ENCODE peak calls at places on chromosome X, in five cellular contexts. One of them, this sample, is unnamed.
A peak's percentile ranks its signal among the peaks of the same experiment; 100 is the strongest.

GRCh38 chrX:136586386-136586785 is 54.4 kb downstream of the VGLL1 start:
- DNase-seq in hypothalamus: no peak
- DNase-seq in CD8-positive, alpha-beta T cell: peak; percentile 19
- DNase-seq in M059J: peak; percentile 51
- DNase-seq in stimulated activated effector memory CD8-positive, alpha-beta T cell treated with anti-CD3 and anti-CD28 coated beads, Interleukin-12 subunit alpha, Interleukin-12 subunit beta, amount 100 ng/mL, for 72 hours: no peak
- DNase-seq in this sample: peak; percentile 4

GRCh38 chrX:15056044-15056443 is 182.8 kb downstream of the MOSPD2 start:
- DNase-seq in stimulated activated effector memory CD8-positive, alpha-beta T cell treated with anti-CD3 and anti-CD28 coated beads, Interleukin-12 subunit alpha, Interleukin-12 subunit beta, amount 100 ng/mL, for 72 hours: no peak
- DNase-seq in hypothalamus: no peak
- DNase-seq in M059J: peak; percentile 34
- DNase-seq in CD8-positive, alpha-beta T cell: no peak
- DNase-seq in this sample: no peak

GRCh38 chrX:22365460-22365859 is 92.7 kb downstream of the CBLL2 start:
- DNase-seq in stimulated activated effector memory CD8-positive, alpha-beta T cell treated with anti-CD3 and anti-CD28 coated beads, Interleukin-12 subunit alpha, Interleukin-12 subunit beta, amount 100 ng/mL, for 72 hours: no peak
- DNase-seq in M059J: peak; percentile 92
- DNase-seq in CD8-positive, alpha-beta T cell: no peak
- DNase-seq in hypothalamus: no peak
- DNase-seq in this sample: no peak

GRCh38 chrX:55480390-55481062 is 9.1 kb downstream of the USP51 start:
- DNase-seq in hypothalamus: no peak
- DNase-seq in M059J: no peak
- DNase-seq in stimulated activated effector memory CD8-positive, alpha-beta T cell treated with anti-CD3 and anti-CD28 coated beads, Interleukin-12 subunit alpha, Interleukin-12 subunit beta, amount 100 ng/mL, for 72 hours: no peak
- DNase-seq in CD8-positive, alpha-beta T cell: no peak
- DNase-seq in this sample: no peak

GRCh38 chrX:22090181-22090580 is 58.1 kb downstream of the PHEX start:
- DNase-seq in CD8-positive, alpha-beta T cell: no peak
- DNase-seq in hypothalamus: no peak
- DNase-seq in M059J: no peak
- DNase-seq in stimulated activated effector memory CD8-positive, alpha-beta T cell treated with anti-CD3 and anti-CD28 coated beads, Interleukin-12 subunit alpha, Interleukin-12 subunit beta, amount 100 ng/mL, for 72 hours: no peak
- DNase-seq in this sample: no peak

GRCh38 chrX:22594771-22595170 is 322.1 kb downstream of the CBLL2 start:
- DNase-seq in M059J: no peak
- DNase-seq in hypothalamus: no peak
- DNase-seq in CD8-positive, alpha-beta T cell: no peak
- DNase-seq in stimulated activated effector memory CD8-positive, alpha-beta T cell treated with anti-CD3 and anti-CD28 coated beads, Interleukin-12 subunit alpha, Interleukin-12 subunit beta, amount 100 ng/mL, for 72 hours: no peak
- DNase-seq in this sample: no peak

GRCh38 chrX:78886550-78886949 is 58.6 kb upstream of the P2RY10 start:
- DNase-seq in stimulated activated effector memory CD8-positive, alpha-beta T cell treated with anti-CD3 and anti-CD28 coated beads, Interleukin-12 subunit alpha, Interleukin-12 subunit beta, amount 100 ng/mL, for 72 hours: no peak
- DNase-seq in M059J: peak; percentile 34
- DNase-seq in CD8-positive, alpha-beta T cell: no peak
- DNase-seq in hypothalamus: no peak
- DNase-seq in this sample: no peak

GRCh38 chrX:274904-275475 is 6.2 kb upstream of the PLCXD1 start:
- DNase-seq in CD8-positive, alpha-beta T cell: no peak
- DNase-seq in M059J: no peak
- DNase-seq in hypothalamus: no peak
- DNase-seq in stimulated activated effector memory CD8-positive, alpha-beta T cell treated with anti-CD3 and anti-CD28 coated beads, Interleukin-12 subunit alpha, Interleukin-12 subunit beta, amount 100 ng/mL, for 72 hours: no peak
- DNase-seq in this sample: no peak

GRCh38 chrX:40773809-40774208 is 38.5 kb upstream of the MED14 start:
- DNase-seq in stimulated activated effector memory CD8-positive, alpha-beta T cell treated with anti-CD3 and anti-CD28 coated beads, Interleukin-12 subunit alpha, Interleukin-12 subunit beta, amount 100 ng/mL, for 72 hours: no peak
- DNase-seq in CD8-positive, alpha-beta T cell: no peak
- DNase-seq in M059J: peak; percentile 84
- DNase-seq in hypothalamus: no peak
- DNase-seq in this sample: no peak

GRCh38 chrX:118884552-118885138 is 61.0 kb downstream of the ZCCHC12 start:
- DNase-seq in hypothalamus: no peak
- DNase-seq in stimulated activated effector memory CD8-positive, alpha-beta T cell treated with anti-CD3 and anti-CD28 coated beads, Interleukin-12 subunit alpha, Interleukin-12 subunit beta, amount 100 ng/mL, for 72 hours: no peak
- DNase-seq in CD8-positive, alpha-beta T cell: no peak
- DNase-seq in M059J: peak; percentile 92
- DNase-seq in this sample: no peak

GRCh38 chrX:71199252-71199651 is 23.8 kb upstream of the GJB1 start:
- DNase-seq in M059J: no peak
- DNase-seq in hypothalamus: no peak
- DNase-seq in CD8-positive, alpha-beta T cell: no peak
- DNase-seq in stimulated activated effector memory CD8-positive, alpha-beta T cell treated with anti-CD3 and anti-CD28 coated beads, Interleukin-12 subunit alpha, Interleukin-12 subunit beta, amount 100 ng/mL, for 72 hours: no peak
- DNase-seq in this sample: no peak

GRCh38 chrX:2848806-2849420 is 20.2 kb downstream of the GYG2 start:
- DNase-seq in CD8-positive, alpha-beta T cell: no peak
- DNase-seq in stimulated activated effector memory CD8-positive, alpha-beta T cell treated with anti-CD3 and anti-CD28 coated beads, Interleukin-12 subunit alpha, Interleukin-12 subunit beta, amount 100 ng/mL, for 72 hours: no peak
- DNase-seq in M059J: peak; percentile 74
- DNase-seq in hypothalamus: no peak
- DNase-seq in this sample: no peak

GRCh38 chrX:100600340-100600739 is 15.6 kb downstream of the TNMD start:
- DNase-seq in M059J: no peak
- DNase-seq in stimulated activated effector memory CD8-positive, alpha-beta T cell treated with anti-CD3 and anti-CD28 coated beads, Interleukin-12 subunit alpha, Interleukin-12 subunit beta, amount 100 ng/mL, for 72 hours: no peak
- DNase-seq in CD8-positive, alpha-beta T cell: no peak
- DNase-seq in hypothalamus: no peak
- DNase-seq in this sample: no peak

GRCh38 chrX:17597836-17598434 is 139.4 kb upstream of the SCML1 start:
- DNase-seq in stimulated activated effector memory CD8-positive, alpha-beta T cell treated with anti-CD3 and anti-CD28 coated beads, Interleukin-12 subunit alpha, Interleukin-12 subunit beta, amount 100 ng/mL, for 72 hours: no peak
- DNase-seq in CD8-positive, alpha-beta T cell: no peak
- DNase-seq in hypothalamus: no peak
- DNase-seq in M059J: peak; percentile 60
- DNase-seq in this sample: no peak

GRCh38 chrX:13894888-13895564 is 78.1 kb upstream of the GPM6B start:
- DNase-seq in hypothalamus: no peak
- DNase-seq in CD8-positive, alpha-beta T cell: no peak
- DNase-seq in stimulated activated effector memory CD8-positive, alpha-beta T cell treated with anti-CD3 and anti-CD28 coated beads, Interleukin-12 subunit alpha, Interleukin-12 subunit beta, amount 100 ng/mL, for 72 hours: no peak
- DNase-seq in M059J: no peak
- DNase-seq in this sample: no peak

GRCh38 chrX:27186671-27187070 is 276.5 kb downstream of the PPP4R3C start:
- DNase-seq in M059J: peak; percentile 28
- DNase-seq in CD8-positive, alpha-beta T cell: no peak
- DNase-seq in stimulated activated effector memory CD8-positive, alpha-beta T cell treated with anti-CD3 and anti-CD28 coated beads, Interleukin-12 subunit alpha, Interleukin-12 subunit beta, amount 100 ng/mL, for 72 hours: peak; percentile 36
- DNase-seq in hypothalamus: no peak
- DNase-seq in this sample: peak; percentile 2

GRCh38 chrX:17629519-17629918 is 107.8 kb upstream of the SCML1 start:
- DNase-seq in CD8-positive, alpha-beta T cell: no peak
- DNase-seq in M059J: peak; percentile 21
- DNase-seq in stimulated activated effector memory CD8-positive, alpha-beta T cell treated with anti-CD3 and anti-CD28 coated beads, Interleukin-12 subunit alpha, Interleukin-12 subunit beta, amount 100 ng/mL, for 72 hours: no peak
- DNase-seq in hypothalamus: no peak
- DNase-seq in this sample: no peak

GRCh38 chrX:71058116-71058515 is 10.0 kb downstream of the SNX12 start:
- DNase-seq in stimulated activated effector memory CD8-positive, alpha-beta T cell treated with anti-CD3 and anti-CD28 coated beads, Interleukin-12 subunit alpha, Interleukin-12 subunit beta, amount 100 ng/mL, for 72 hours: no peak
- DNase-seq in M059J: no peak
- DNase-seq in hypothalamus: no peak
- DNase-seq in CD8-positive, alpha-beta T cell: no peak
- DNase-seq in this sample: no peak

GRCh38 chrX:53265771-53266170 is 15.6 kb downstream of the IQSEC2 start:
- DNase-seq in CD8-positive, alpha-beta T cell: no peak
- DNase-seq in stimulated activated effector memory CD8-positive, alpha-beta T cell treated with anti-CD3 and anti-CD28 coated beads, Interleukin-12 subunit alpha, Interleukin-12 subunit beta, amount 100 ng/mL, for 72 hours: no peak
- DNase-seq in hypothalamus: no peak
- DNase-seq in M059J: peak; percentile 56
- DNase-seq in this sample: no peak

GRCh38 chrX:53930513-53931380 is 113.5 kb downstream of the PHF8 start:
- DNase-seq in CD8-positive, alpha-beta T cell: no peak
- DNase-seq in stimulated activated effector memory CD8-positive, alpha-beta T cell treated with anti-CD3 and anti-CD28 coated beads, Interleukin-12 subunit alpha, Interleukin-12 subunit beta, amount 100 ng/mL, for 72 hours: no peak
- DNase-seq in hypothalamus: no peak
- DNase-seq in M059J: peak; percentile 47
- DNase-seq in this sample: no peak

GRCh38 chrX:123450217-123450616 is 266.1 kb downstream of the GRIA3 start:
- DNase-seq in M059J: no peak
- DNase-seq in hypothalamus: no peak
- DNase-seq in stimulated activated effector memory CD8-positive, alpha-beta T cell treated with anti-CD3 and anti-CD28 coated beads, Interleukin-12 subunit alpha, Interleukin-12 subunit beta, amount 100 ng/mL, for 72 hours: no peak
- DNase-seq in CD8-positive, alpha-beta T cell: no peak
- DNase-seq in this sample: no peak

GRCh38 chrX:140110081-140110650 is 144.8 kb upstream of the CXorf66 start:
- DNase-seq in CD8-positive, alpha-beta T cell: no peak
- DNase-seq in M059J: no peak
- DNase-seq in stimulated activated effector memory CD8-positive, alpha-beta T cell treated with anti-CD3 and anti-CD28 coated beads, Interleukin-12 subunit alpha, Interleukin-12 subunit beta, amount 100 ng/mL, for 72 hours: no peak
- DNase-seq in hypothalamus: no peak
- DNase-seq in this sample: no peak

GRCh38 chrX:47169273-47169672 is 24.3 kb downstream of the RBM10 start:
- DNase-seq in stimulated activated effector memory CD8-positive, alpha-beta T cell treated with anti-CD3 and anti-CD28 coated beads, Interleukin-12 subunit alpha, Interleukin-12 subunit beta, amount 100 ng/mL, for 72 hours: no peak
- DNase-seq in M059J: no peak
- DNase-seq in hypothalamus: no peak
- DNase-seq in CD8-positive, alpha-beta T cell: no peak
- DNase-seq in this sample: no peak

GRCh38 chrX:3443186-3443585 is 96.7 kb upstream of the MXRA5 start:
- DNase-seq in M059J: no peak
- DNase-seq in hypothalamus: no peak
- DNase-seq in stimulated activated effector memory CD8-positive, alpha-beta T cell treated with anti-CD3 and anti-CD28 coated beads, Interleukin-12 subunit alpha, Interleukin-12 subunit beta, amount 100 ng/mL, for 72 hours: no peak
- DNase-seq in CD8-positive, alpha-beta T cell: no peak
- DNase-seq in this sample: no peak

GRCh38 chrX:138057883-138058282 is 492.0 kb downstream of the ZIC3 start:
- DNase-seq in stimulated activated effector memory CD8-positive, alpha-beta T cell treated with anti-CD3 and anti-CD28 coated beads, Interleukin-12 subunit alpha, Interleukin-12 subunit beta, amount 100 ng/mL, for 72 hours: no peak
- DNase-seq in M059J: no peak
- DNase-seq in hypothalamus: no peak
- DNase-seq in CD8-positive, alpha-beta T cell: no peak
- DNase-seq in this sample: no peak

GRCh38 chrX:130084651-130085237 is 25.6 kb downstream of the ELF4 start:
- DNase-seq in stimulated activated effector memory CD8-positive, alpha-beta T cell treated with anti-CD3 and anti-CD28 coated beads, Interleukin-12 subunit alpha, Interleukin-12 subunit beta, amount 100 ng/mL, for 72 hours: peak; percentile 54
- DNase-seq in M059J: no peak
- DNase-seq in hypothalamus: no peak
- DNase-seq in CD8-positive, alpha-beta T cell: no peak
- DNase-seq in this sample: no peak

GRCh38 chrX:150649096-150649870 is 43.9 kb upstream of the MTMR1 start:
- DNase-seq in stimulated activated effector memory CD8-positive, alpha-beta T cell treated with anti-CD3 and anti-CD28 coated beads, Interleukin-12 subunit alpha, Interleukin-12 subunit beta, amount 100 ng/mL, for 72 hours: no peak
- DNase-seq in M059J: peak; percentile 31
- DNase-seq in CD8-positive, alpha-beta T cell: no peak
- DNase-seq in hypothalamus: no peak
- DNase-seq in this sample: no peak

GRCh38 chrX:130726661-130727060 is 176.3 kb downstream of the ENOX2 start:
- DNase-seq in CD8-positive, alpha-beta T cell: no peak
- DNase-seq in stimulated activated effector memory CD8-positive, alpha-beta T cell treated with anti-CD3 and anti-CD28 coated beads, Interleukin-12 subunit alpha, Interleukin-12 subunit beta, amount 100 ng/mL, for 72 hours: no peak
- DNase-seq in M059J: peak; percentile 83
- DNase-seq in hypothalamus: no peak
- DNase-seq in this sample: no peak

GRCh38 chrX:54786972-54787371 is 11.1 kb downstream of the ITIH6 start:
- DNase-seq in CD8-positive, alpha-beta T cell: peak; percentile 35
- DNase-seq in hypothalamus: no peak
- DNase-seq in stimulated activated effector memory CD8-positive, alpha-beta T cell treated with anti-CD3 and anti-CD28 coated beads, Interleukin-12 subunit alpha, Interleukin-12 subunit beta, amount 100 ng/mL, for 72 hours: no peak
- DNase-seq in M059J: peak; percentile 4
- DNase-seq in this sample: no peak

This sample was measured in activated gamma-delta T cell treated with anti-CD3 and anti-CD28 coated beads, Interleukin-2, amount 50 U/mL, for 16 hours.